ENCODE peak calls at places on chromosomes 2 and 18, in eight cellular contexts. S is OCI-M1; X is RKO; N is substantia nigra; J is T1000; P is left ventricle myocardium inferior; I is activated CD4-positive, alpha-beta T cell treated with anti-CD3 and anti-CD28 coated beads, Interleukin-2, amount 10 ng/mL, durations not matched to agents 24 days and 14 days; B is dorsolateral prefrontal cortex. G is an unnamed sample.

GRCh38 chr2:44810892-44811530 is 130.5 kb upstream of the SIX3 start:
- DNase-seq in I (no peak), J (no peak), B (no peak), S (no peak), N (no peak), P (no peak), X (no peak), G (no peak)

GRCh38 chr2:31688282-31688681 is 107.5 kb upstream of the SRD5A2 start:
- DNase-seq in I (no peak), S (peak), P (no peak), X (peak), J (no peak), B (no peak), N (no peak), G (no peak)

GRCh38 chr18:62848946-62849345 is 133.6 kb downstream of the PHLPP1 start:
- DNase-seq in X (no peak), P (no peak), S (no peak), B (no peak), I (no peak), J (no peak), N (no peak), G (no peak)

GRCh38 chr18:45551417-45551816 is 63.9 kb upstream of the SLC14A2 start:
- DNase-seq in P (no peak), B (no peak), N (no peak), S (peak), X (no peak), I (no peak), J (no peak), G (no peak)

GRCh38 chr18:2494921-2495320 is 76.4 kb downstream of the METTL4 start:
- DNase-seq in S (no peak), J (no peak), I (no peak), N (no peak), P (no peak), B (no peak), X (no peak), G (no peak)

GRCh38 chr2:55232863-55233657 is 572 bp downstream of the RPS27A start:
- DNase-seq in I (peak), S (peak), J (no peak), X (peak), N (no peak), P (no peak), B (peak), G (peak)

GRCh38 chr2:186256540-186256939 is 229.5 kb upstream of the ZC3H15 start:
- DNase-seq in B (no peak), P (no peak), J (no peak), X (peak), N (no peak), S (peak), I (no peak), G (no peak)

GRCh38 chr2:96753661-96754282 is 6.9 kb upstream of the CNNM4 start:
- DNase-seq in X (no peak), S (no peak), N (no peak), J (no peak), B (no peak), P (no peak), I (no peak), G (no peak)

GRCh38 chr2:171084128-171084527 is 76.6 kb downstream of the TLK1 start:
- DNase-seq in N (no peak), X (no peak), I (peak), B (no peak), J (no peak), S (no peak), P (no peak), G (no peak)

GRCh38 chr18:59837586-59837985 is 62.2 kb upstream of the PMAIP1 start:
- DNase-seq in P (no peak), B (no peak), S (peak), J (no peak), N (no peak), I (peak), X (peak), G (peak)

GRCh38 chr2:240565267-240566202 is 2.7 kb upstream of the RNPEPL1 start:
- DNase-seq in B (no peak), I (peak), J (peak), N (peak), S (peak), P (peak), X (peak), G (peak)

G was measured in head of caudate nucleus.